ENCODE peak calls at places on chromosomes 6 and 20, in ten cellular contexts. One of them, this sample, is unnamed.

GRCh38 chr6:21137708-21138358 is 455.7 kb upstream of the SOX4 start:
- DNase-seq in iris pigment epithelial cell: no peak
- DNase-seq in HFFc6: no peak
- DNase-seq in epithelial cell of prostate: no peak
- DNase-seq in psoas muscle: no peak
- DNase-seq in RKO: no peak
- DNase-seq in stimulated activated CD4-positive, alpha-beta T cell treated with anti-CD3 and anti-CD28 coated beads, TNF-alpha, amount 100 ng/mL, for 4 hours: no peak
- DNase-seq in H4: no peak
- DNase-seq in DMS 273 treated with DMSO at 0.1 percent for 48 hours: no peak
- DNase-seq in T-helper 9 cell: no peak
- DNase-seq in this sample: no peak

GRCh38 chr20:18639501-18639979 is 51.7 kb downstream of the DTD1 start:
- DNase-seq in iris pigment epithelial cell: no peak
- DNase-seq in HFFc6: no peak
- DNase-seq in epithelial cell of prostate: no peak
- DNase-seq in psoas muscle: no peak
- DNase-seq in RKO: no peak
- DNase-seq in stimulated activated CD4-positive, alpha-beta T cell treated with anti-CD3 and anti-CD28 coated beads, TNF-alpha, amount 100 ng/mL, for 4 hours: no peak
- DNase-seq in H4: no peak
- DNase-seq in DMS 273 treated with DMSO at 0.1 percent for 48 hours: no peak
- DNase-seq in T-helper 9 cell: no peak
- DNase-seq in this sample: no peak

GRCh38 chr6:166738778-166739654 is 112.0 kb upstream of the RPS6KA2 start:
- DNase-seq in iris pigment epithelial cell: peak
- DNase-seq in HFFc6: no peak
- DNase-seq in epithelial cell of prostate: no peak
- DNase-seq in psoas muscle: no peak
- DNase-seq in RKO: no peak
- DNase-seq in stimulated activated CD4-positive, alpha-beta T cell treated with anti-CD3 and anti-CD28 coated beads, TNF-alpha, amount 100 ng/mL, for 4 hours: no peak
- DNase-seq in H4: no peak
- DNase-seq in DMS 273 treated with DMSO at 0.1 percent for 48 hours: no peak
- DNase-seq in T-helper 9 cell: no peak
- DNase-seq in this sample: no peak

GRCh38 chr6:165579151-165579550 is 83.9 kb downstream of the PDE10A start:
- DNase-seq in iris pigment epithelial cell: no peak
- DNase-seq in HFFc6: no peak
- DNase-seq in epithelial cell of prostate: no peak
- DNase-seq in psoas muscle: no peak
- DNase-seq in RKO: no peak
- DNase-seq in stimulated activated CD4-positive, alpha-beta T cell treated with anti-CD3 and anti-CD28 coated beads, TNF-alpha, amount 100 ng/mL, for 4 hours: no peak
- DNase-seq in H4: no peak
- DNase-seq in DMS 273 treated with DMSO at 0.1 percent for 48 hours: no peak
- DNase-seq in T-helper 9 cell: no peak
- DNase-seq in this sample: no peak

GRCh38 chr6:135423649-135424128 is 73.9 kb downstream of the AHI1 start:
- DNase-seq in iris pigment epithelial cell: peak
- DNase-seq in HFFc6: peak
- DNase-seq in epithelial cell of prostate: no peak
- DNase-seq in psoas muscle: no peak
- DNase-seq in RKO: peak
- DNase-seq in stimulated activated CD4-positive, alpha-beta T cell treated with anti-CD3 and anti-CD28 coated beads, TNF-alpha, amount 100 ng/mL, for 4 hours: no peak
- DNase-seq in H4: no peak
- DNase-seq in DMS 273 treated with DMSO at 0.1 percent for 48 hours: peak
- DNase-seq in T-helper 9 cell: no peak
- DNase-seq in this sample: peak

GRCh38 chr6:80214436-80215022 is 108.1 kb downstream of the BCKDHB start:
- DNase-seq in iris pigment epithelial cell: peak
- DNase-seq in HFFc6: peak
- DNase-seq in epithelial cell of prostate: no peak
- DNase-seq in psoas muscle: no peak
- DNase-seq in RKO: peak
- DNase-seq in stimulated activated CD4-positive, alpha-beta T cell treated with anti-CD3 and anti-CD28 coated beads, TNF-alpha, amount 100 ng/mL, for 4 hours: no peak
- DNase-seq in H4: peak
- DNase-seq in DMS 273 treated with DMSO at 0.1 percent for 48 hours: peak
- DNase-seq in T-helper 9 cell: no peak
- DNase-seq in this sample: peak

GRCh38 chr6:15987569-15987968 is 141.3 kb upstream of the MYLIP start:
- DNase-seq in iris pigment epithelial cell: peak
- DNase-seq in HFFc6: no peak
- DNase-seq in epithelial cell of prostate: no peak
- DNase-seq in psoas muscle: no peak
- DNase-seq in RKO: no peak
- DNase-seq in stimulated activated CD4-positive, alpha-beta T cell treated with anti-CD3 and anti-CD28 coated beads, TNF-alpha, amount 100 ng/mL, for 4 hours: no peak
- DNase-seq in H4: no peak
- DNase-seq in DMS 273 treated with DMSO at 0.1 percent for 48 hours: no peak
- DNase-seq in T-helper 9 cell: no peak
- DNase-seq in this sample: no peak

GRCh38 chr6:131135244-131136020 is at the start of gene AKAP7:
- DNase-seq in iris pigment epithelial cell: peak
- DNase-seq in HFFc6: peak
- DNase-seq in epithelial cell of prostate: no peak
- DNase-seq in psoas muscle: peak
- DNase-seq in RKO: peak
- DNase-seq in stimulated activated CD4-positive, alpha-beta T cell treated with anti-CD3 and anti-CD28 coated beads, TNF-alpha, amount 100 ng/mL, for 4 hours: peak
- DNase-seq in H4: peak
- DNase-seq in DMS 273 treated with DMSO at 0.1 percent for 48 hours: peak
- DNase-seq in T-helper 9 cell: peak
- DNase-seq in this sample: peak

GRCh38 chr6:111534366-111534765 is 51.3 kb upstream of the REV3L start:
- DNase-seq in iris pigment epithelial cell: peak
- DNase-seq in HFFc6: no peak
- DNase-seq in epithelial cell of prostate: no peak
- DNase-seq in psoas muscle: peak
- DNase-seq in RKO: no peak
- DNase-seq in stimulated activated CD4-positive, alpha-beta T cell treated with anti-CD3 and anti-CD28 coated beads, TNF-alpha, amount 100 ng/mL, for 4 hours: no peak
- DNase-seq in H4: peak
- DNase-seq in DMS 273 treated with DMSO at 0.1 percent for 48 hours: peak
- DNase-seq in T-helper 9 cell: no peak
- DNase-seq in this sample: no peak

GRCh38 chr20:34709044-34709835 is 5.1 kb downstream of the TP53INP2 start:
- DNase-seq in iris pigment epithelial cell: peak
- DNase-seq in HFFc6: peak
- DNase-seq in epithelial cell of prostate: no peak
- DNase-seq in psoas muscle: peak
- DNase-seq in RKO: peak
- DNase-seq in stimulated activated CD4-positive, alpha-beta T cell treated with anti-CD3 and anti-CD28 coated beads, TNF-alpha, amount 100 ng/mL, for 4 hours: peak
- DNase-seq in H4: peak
- DNase-seq in DMS 273 treated with DMSO at 0.1 percent for 48 hours: peak
- DNase-seq in T-helper 9 cell: peak
- DNase-seq in this sample: peak

GRCh38 chr6:111614833-111615582 is 9.3 kb upstream of the TRAF3IP2 start:
- DNase-seq in iris pigment epithelial cell: no peak
- DNase-seq in HFFc6: no peak
- DNase-seq in epithelial cell of prostate: no peak
- DNase-seq in psoas muscle: no peak
- DNase-seq in RKO: no peak
- DNase-seq in stimulated activated CD4-positive, alpha-beta T cell treated with anti-CD3 and anti-CD28 coated beads, TNF-alpha, amount 100 ng/mL, for 4 hours: no peak
- DNase-seq in H4: no peak
- DNase-seq in DMS 273 treated with DMSO at 0.1 percent for 48 hours: no peak
- DNase-seq in T-helper 9 cell: no peak
- DNase-seq in this sample: peak

GRCh38 chr20:52011093-52011492 is 180.5 kb downstream of the ZFP64 start:
- DNase-seq in iris pigment epithelial cell: no peak
- DNase-seq in HFFc6: no peak
- DNase-seq in epithelial cell of prostate: no peak
- DNase-seq in psoas muscle: no peak
- DNase-seq in RKO: no peak
- DNase-seq in stimulated activated CD4-positive, alpha-beta T cell treated with anti-CD3 and anti-CD28 coated beads, TNF-alpha, amount 100 ng/mL, for 4 hours: no peak
- DNase-seq in H4: no peak
- DNase-seq in DMS 273 treated with DMSO at 0.1 percent for 48 hours: no peak
- DNase-seq in T-helper 9 cell: no peak
- DNase-seq in this sample: no peak

GRCh38 chr20:47206962-47207641 is 149.4 kb downstream of the ZMYND8 start:
- DNase-seq in iris pigment epithelial cell: no peak
- DNase-seq in HFFc6: no peak
- DNase-seq in epithelial cell of prostate: no peak
- DNase-seq in psoas muscle: peak
- DNase-seq in RKO: no peak
- DNase-seq in stimulated activated CD4-positive, alpha-beta T cell treated with anti-CD3 and anti-CD28 coated beads, TNF-alpha, amount 100 ng/mL, for 4 hours: no peak
- DNase-seq in H4: no peak
- DNase-seq in DMS 273 treated with DMSO at 0.1 percent for 48 hours: no peak
- DNase-seq in T-helper 9 cell: no peak
- DNase-seq in this sample: no peak

GRCh38 chr6:33851959-33852358 is 48.2 kb upstream of the MLN start:
- DNase-seq in iris pigment epithelial cell: peak
- DNase-seq in HFFc6: no peak
- DNase-seq in epithelial cell of prostate: no peak
- DNase-seq in psoas muscle: no peak
- DNase-seq in RKO: no peak
- DNase-seq in stimulated activated CD4-positive, alpha-beta T cell treated with anti-CD3 and anti-CD28 coated beads, TNF-alpha, amount 100 ng/mL, for 4 hours: no peak
- DNase-seq in H4: peak
- DNase-seq in DMS 273 treated with DMSO at 0.1 percent for 48 hours: peak
- DNase-seq in T-helper 9 cell: no peak
- DNase-seq in this sample: peak

GRCh38 chr20:61760321-61761112 is 305.2 kb downstream of the TAF4 start:
- DNase-seq in iris pigment epithelial cell: no peak
- DNase-seq in HFFc6: no peak
- DNase-seq in epithelial cell of prostate: no peak
- DNase-seq in psoas muscle: peak
- DNase-seq in RKO: no peak
- DNase-seq in stimulated activated CD4-positive, alpha-beta T cell treated with anti-CD3 and anti-CD28 coated beads, TNF-alpha, amount 100 ng/mL, for 4 hours: no peak
- DNase-seq in H4: no peak
- DNase-seq in DMS 273 treated with DMSO at 0.1 percent for 48 hours: no peak
- DNase-seq in T-helper 9 cell: no peak
- DNase-seq in this sample: no peak

GRCh38 chr20:10653593-10654288 is 20.1 kb downstream of the JAG1 start:
- DNase-seq in iris pigment epithelial cell: peak
- DNase-seq in HFFc6: no peak
- DNase-seq in epithelial cell of prostate: no peak
- DNase-seq in psoas muscle: no peak
- DNase-seq in RKO: no peak
- DNase-seq in stimulated activated CD4-positive, alpha-beta T cell treated with anti-CD3 and anti-CD28 coated beads, TNF-alpha, amount 100 ng/mL, for 4 hours: no peak
- DNase-seq in H4: no peak
- DNase-seq in DMS 273 treated with DMSO at 0.1 percent for 48 hours: no peak
- DNase-seq in T-helper 9 cell: no peak
- DNase-seq in this sample: no peak

GRCh38 chr20:32920530-32921298 is 62.0 kb downstream of the EFCAB8 start:
- DNase-seq in iris pigment epithelial cell: no peak
- DNase-seq in HFFc6: no peak
- DNase-seq in epithelial cell of prostate: no peak
- DNase-seq in psoas muscle: no peak
- DNase-seq in RKO: no peak
- DNase-seq in stimulated activated CD4-positive, alpha-beta T cell treated with anti-CD3 and anti-CD28 coated beads, TNF-alpha, amount 100 ng/mL, for 4 hours: no peak
- DNase-seq in H4: no peak
- DNase-seq in DMS 273 treated with DMSO at 0.1 percent for 48 hours: no peak
- DNase-seq in T-helper 9 cell: no peak
- DNase-seq in this sample: no peak

GRCh38 chr6:137297887-137298286 is 78.7 kb upstream of the IFNGR1 start:
- DNase-seq in iris pigment epithelial cell: peak
- DNase-seq in HFFc6: no peak
- DNase-seq in epithelial cell of prostate: no peak
- DNase-seq in psoas muscle: no peak
- DNase-seq in RKO: no peak
- DNase-seq in stimulated activated CD4-positive, alpha-beta T cell treated with anti-CD3 and anti-CD28 coated beads, TNF-alpha, amount 100 ng/mL, for 4 hours: no peak
- DNase-seq in H4: no peak
- DNase-seq in DMS 273 treated with DMSO at 0.1 percent for 48 hours: no peak
- DNase-seq in T-helper 9 cell: no peak
- DNase-seq in this sample: no peak

GRCh38 chr20:38893485-38894090 is 32.6 kb upstream of the FAM83D start:
- DNase-seq in iris pigment epithelial cell: peak
- DNase-seq in HFFc6: peak
- DNase-seq in epithelial cell of prostate: no peak
- DNase-seq in psoas muscle: peak
- DNase-seq in RKO: peak
- DNase-seq in stimulated activated CD4-positive, alpha-beta T cell treated with anti-CD3 and anti-CD28 coated beads, TNF-alpha, amount 100 ng/mL, for 4 hours: peak
- DNase-seq in H4: peak
- DNase-seq in DMS 273 treated with DMSO at 0.1 percent for 48 hours: no peak
- DNase-seq in T-helper 9 cell: peak
- DNase-seq in this sample: peak

This sample was measured in HEK293T.